ENCODE peak calls at places on chromosome 2, in four cellular contexts. H, M, J and T are unnamed samples. For H3K4me1, the result is how much of the 10 kb centered on the place peaks cover.

GRCh38 chr2:238029853-238030252 is 30.9 kb upstream of the SCLY start:
- DNase-seq in M (no peak), H (no peak), J (no peak), T (no peak)

GRCh38 chr2:241734467-241735208 is at the start of gene D2HGDH:
- DNase-seq in J (peak), M (peak), H (peak), T (peak)

GRCh38 chr2:79114797-79115494 is 5.3 kb upstream of the REG1A start:
- DNase-seq in H (no peak), M (no peak), J (no peak), T (no peak)

GRCh38 chr2:180240774-180241173 is 233.7 kb upstream of the CWC22 start:
- DNase-seq in M (peak), J (no peak), H (peak), T (no peak)

GRCh38 chr2:20633794-20634259 is 17.1 kb downstream of the HS1BP3 start:
- DNase-seq in M (peak), H (no peak), J (no peak), T (no peak)

GRCh38 chr2:238574490-238575271 is 148.0 kb downstream of the ASB1 start:
- DNase-seq in J (no peak), H (no peak), M (no peak), T (no peak)

GRCh38 chr2:69095246-69095645 is 82.3 kb downstream of the ANTXR1 start:
- DNase-seq in M (no peak), H (peak), J (no peak), T (no peak)

GRCh38 chr2:49858113-49858490 is 703.8 kb upstream of the FSHR start:
- DNase-seq in J (no peak), H (no peak), M (no peak), T (no peak)

GRCh38 chr2:141392517-141393213 is 738.2 kb downstream of the LRP1B start:
- DNase-seq in H (peak), M (peak), J (no peak), T (no peak)

GRCh38 chr2:62305421-62306176 is 109.7 kb downstream of the B3GNT2 start:
- DNase-seq in J (no peak), M (peak), H (no peak), T (no peak)

GRCh38 chr2:218583983-218584850 is 15.6 kb downstream of the CNOT9 start:
- DNase-seq in H (no peak), J (no peak), M (peak), T (no peak)

GRCh38 chr2:48399828-48400552 is 130.0 kb upstream of the STON1 start:
- DNase-seq in J (no peak), M (no peak), H (no peak), T (no peak)

GRCh38 chr2:9709539-9710285 is 78.9 kb upstream of the YWHAQ start:
- DNase-seq in H (no peak), M (no peak), J (no peak), T (no peak)

GRCh38 chr2:121386707-121387106 is 101.7 kb upstream of the TFCP2L1 start:
- DNase-seq in M (no peak), J (no peak), H (peak), T (no peak)

GRCh38 chr2:85750509-85751299 is 3.1 kb upstream of the ATOH8 start:
- DNase-seq in M (peak), H (peak), J (peak), T (peak)

GRCh38 chr2:99729104-99729503 is 239.3 kb upstream of the REV1 start:
- DNase-seq in J (no peak), H (peak), M (peak), T (no peak)

GRCh38 chr2:10217499-10217861 is 85.2 kb upstream of the HPCAL1 start:
- DNase-seq in J (no peak), H (no peak), M (no peak), T (no peak)

GRCh38 chr2:191857406-191857805 is 10.5 kb upstream of the CAVIN2 start:
- DNase-seq in M (no peak), J (no peak), H (peak), T (no peak)

GRCh38 chr2:160261731-160262130 is 61.7 kb upstream of the ITGB6 start:
- DNase-seq in M (no peak), J (no peak), H (no peak), T (no peak)

GRCh38 chr2:168180914-168181313 is 66.5 kb downstream of the STK39 start:
- DNase-seq in J (no peak), M (no peak), H (no peak), T (no peak)

GRCh38 chr2:240957656-240958365 is 40.6 kb upstream of the SNED1 start:
- DNase-seq in M (no peak), H (no peak), J (no peak), T (peak)

GRCh38 chr2:96207073-96207777 is 1.4 kb downstream of the STARD7 start:
- DNase-seq in M (no peak), J (no peak), H (no peak), T (no peak)

GRCh38 chr2:238113611-238114010 is 13.5 kb downstream of the ESPNL start:
- DNase-seq in M (no peak), J (no peak), H (no peak), T (peak)

GRCh38 chr2:229852565-229852964 is 69.2 kb downstream of the TRIP12 start:
- DNase-seq in M (no peak), H (peak), J (no peak), T (no peak)

GRCh38 chr2:29309090-29310054 is 194.2 kb downstream of the CLIP4 start:
- DNase-seq in H (peak), M (peak), J (no peak), T (peak)

GRCh38 chr2:234324151-234324550 is 172.7 kb downstream of the ARL4C start:
- DNase-seq in M (no peak), H (no peak), J (no peak), T (no peak)

GRCh38 chr2:5392658-5393057 is 299.5 kb upstream of the SOX11 start:
- DNase-seq in H (no peak), J (no peak), M (peak), T (no peak)

GRCh38 chr2:58620127-58620526 is 379.0 kb upstream of the FANCL start:
- DNase-seq in M (no peak), J (no peak), H (peak), T (no peak)

GRCh38 chr2:132582360-132582759 is 87.6 kb downstream of the LYPD1 start:
- DNase-seq in H (peak), M (no peak), J (no peak), T (peak)

GRCh38 chr2:3491306-3491705 is 28.0 kb downstream of the ADI1 start:
- DNase-seq in H (no peak), J (no peak), M (no peak), T (no peak)

GRCh38 chr2:99680946-99681345 is 191.1 kb upstream of the REV1 start:
- DNase-seq in H (peak), M (no peak), J (no peak), T (no peak)

GRCh38 chr2:97840198-97840597 is 126.8 kb downstream of the ZAP70 start:
- DNase-seq in H (no peak), M (no peak), J (no peak), T (no peak)
- H4K5ac ChIP-seq in H (no peak), M (no peak), J (no peak), T (no peak)

DNA sequence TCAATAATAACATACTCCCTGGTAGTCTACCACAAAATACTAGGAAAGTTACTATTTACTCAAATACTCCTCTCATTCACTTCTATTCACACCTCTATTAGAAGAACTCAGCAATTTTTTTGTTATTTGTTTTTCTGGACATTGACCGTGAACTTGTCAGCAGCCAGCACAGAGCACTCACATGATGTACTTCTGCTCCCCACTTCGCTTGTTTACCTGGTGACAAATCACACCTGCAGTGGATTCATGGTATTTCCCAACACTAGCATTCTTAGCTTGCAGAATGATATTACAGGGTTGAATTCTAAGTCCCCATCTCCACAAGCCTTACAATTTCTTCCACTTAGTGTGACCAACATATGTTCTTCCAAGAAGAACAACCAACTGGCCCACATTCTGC is 238.2 kb downstream of the SATB2 start:
- DNase-seq in H (no peak), J (no peak), M (no peak), T (no peak)
- H3K4me1 ChIP-seq in H (under half), J (under half), M (under half), T (under half)

GRCh38 chr2:54631755-54632154 is 91.7 kb upstream of the EML6 start:
- DNase-seq in M (no peak), H (no peak), J (no peak), T (no peak)
- H3K27ac ChIP-seq in M (no peak), H (no peak), J (no peak), T (no peak)

GRCh38 chr2:150351922-150352321 is 135.5 kb downstream of the RND3 start:
- DNase-seq in M (no peak), H (no peak), J (no peak), T (no peak)

GRCh38 chr2:150355440-150355839 is 132.0 kb downstream of the RND3 start:
- DNase-seq in M (peak), J (no peak), H (no peak), T (no peak)

GRCh38 chr2:150346806-150347205 is 140.7 kb downstream of the RND3 start:
- DNase-seq in J (no peak), H (no peak), M (no peak), T (no peak)

GRCh38 chr2:150350500-150350899 is 137.0 kb downstream of the RND3 start:
- DNase-seq in H (no peak), M (no peak), J (no peak), T (no peak)
- H4K5ac ChIP-seq in H (no peak), M (no peak), J (no peak), T (no peak)

GRCh38 chr2:207855591-207855990 is 85.9 kb upstream of the FZD5 start:
- DNase-seq in H (no peak), M (no peak), J (no peak), T (no peak)

GRCh38 chr2:207861789-207862188 is 92.1 kb upstream of the FZD5 start:
- DNase-seq in J (no peak), M (no peak), H (no peak), T (no peak)

GRCh38 chr2:207863345-207863744 is 93.6 kb upstream of the FZD5 start:
- DNase-seq in H (no peak), M (no peak), J (no peak), T (no peak)

GRCh38 chr2:207865210-207865609 is 95.5 kb upstream of the FZD5 start:
- DNase-seq in H (no peak), M (no peak), J (no peak), T (no peak)

DNA sequence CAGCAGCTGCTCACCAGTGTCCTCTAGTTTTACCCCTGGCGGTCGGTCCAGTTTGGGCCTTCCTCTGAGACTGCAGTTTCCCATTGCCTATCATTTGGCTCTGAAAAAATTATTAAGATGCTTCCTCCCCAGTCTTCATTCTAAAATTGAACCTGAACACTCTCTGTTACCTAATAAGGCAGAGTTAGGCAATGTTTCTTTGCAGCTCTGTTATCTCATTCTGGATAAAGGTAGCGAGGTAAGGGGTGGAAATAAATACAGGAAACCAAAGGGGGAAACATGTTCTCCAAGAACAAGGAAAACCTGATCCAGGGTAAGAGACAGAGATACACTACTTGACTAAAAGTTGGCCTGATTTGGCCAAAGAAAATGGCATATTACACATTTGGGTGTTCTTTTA is 91.0 kb upstream of the FZD5 start:
- DNase-seq in H (no peak), M (no peak), J (no peak), T (no peak)
- H3K4me1 ChIP-seq in H (under half), M (under half), J (under half), T (under half)

DNA sequence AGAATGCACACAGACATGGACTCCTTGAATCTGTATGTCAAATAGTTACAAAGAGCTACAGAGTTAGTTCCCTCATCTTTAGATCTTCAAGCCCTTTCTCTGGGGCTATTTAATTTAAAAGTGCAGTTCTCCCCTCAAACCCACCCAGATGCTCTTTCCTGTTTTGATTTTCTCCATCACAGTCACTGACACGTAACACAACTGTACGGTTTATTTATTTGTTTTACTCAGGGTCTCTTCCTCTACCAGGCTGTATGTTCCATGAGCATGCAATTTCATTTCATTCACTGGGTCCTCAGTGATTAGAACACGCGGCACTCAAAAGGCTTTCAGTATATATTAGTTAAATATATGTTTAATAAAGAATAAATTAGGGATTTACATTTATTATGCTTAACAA is 94.7 kb downstream of the DOCK10 start:
- DNase-seq in J (no peak), M (no peak), H (peak), T (no peak)
- H3K27ac ChIP-seq in J (no peak), M (no peak), H (no peak), T (no peak)